ENCODE peak calls at places on chromosome 14, in eight cellular contexts. One of them, this sample, is unnamed.
A peak's percentile ranks its signal among the peaks of the same experiment; 100 is the strongest.

GRCh38 chr14:24915958-24916595 is 133.9 kb downstream of the STXBP6 start:
- DNase-seq in stimulated activated CD4-positive, alpha-beta T cell treated with anti-CD3 and anti-CD28 coated beads, TNF-alpha, amount 100 ng/mL, for 4 hours: no peak
- DNase-seq in tibial artery: no peak
- DNase-seq in NCI-H1092 treated with DMSO at 0.1 percent for 48 hours: no peak
- DNase-seq in activated naive CD8-positive, alpha-beta T cell treated with anti-CD3 and anti-CD28 coated beads for 36 hours: no peak
- DNase-seq in non-pigmented ciliary epithelial cell: no peak
- DNase-seq in foreskin melanocyte: no peak
- DNase-seq in ureter: no peak
- DNase-seq in this sample: no peak

GRCh38 chr14:69439516-69440270 is 41.2 kb downstream of the SLC39A9 start:
- DNase-seq in stimulated activated CD4-positive, alpha-beta T cell treated with anti-CD3 and anti-CD28 coated beads, TNF-alpha, amount 100 ng/mL, for 4 hours: no peak
- DNase-seq in tibial artery: no peak
- DNase-seq in NCI-H1092 treated with DMSO at 0.1 percent for 48 hours: no peak
- DNase-seq in activated naive CD8-positive, alpha-beta T cell treated with anti-CD3 and anti-CD28 coated beads for 36 hours: no peak
- DNase-seq in non-pigmented ciliary epithelial cell: no peak
- DNase-seq in foreskin melanocyte: no peak
- DNase-seq in ureter: no peak
- DNase-seq in this sample: no peak

GRCh38 chr14:22664261-22664660 is 20.1 kb upstream of the OR6J1 start:
- DNase-seq in stimulated activated CD4-positive, alpha-beta T cell treated with anti-CD3 and anti-CD28 coated beads, TNF-alpha, amount 100 ng/mL, for 4 hours: no peak
- DNase-seq in tibial artery: no peak
- DNase-seq in NCI-H1092 treated with DMSO at 0.1 percent for 48 hours: no peak
- DNase-seq in activated naive CD8-positive, alpha-beta T cell treated with anti-CD3 and anti-CD28 coated beads for 36 hours: no peak
- DNase-seq in non-pigmented ciliary epithelial cell: no peak
- DNase-seq in foreskin melanocyte: no peak
- DNase-seq in ureter: no peak
- DNase-seq in this sample: no peak

GRCh38 chr14:57938533-57938932 is 72.6 kb upstream of the SLC35F4 start:
- DNase-seq in stimulated activated CD4-positive, alpha-beta T cell treated with anti-CD3 and anti-CD28 coated beads, TNF-alpha, amount 100 ng/mL, for 4 hours: no peak
- DNase-seq in tibial artery: no peak
- DNase-seq in NCI-H1092 treated with DMSO at 0.1 percent for 48 hours: no peak
- DNase-seq in activated naive CD8-positive, alpha-beta T cell treated with anti-CD3 and anti-CD28 coated beads for 36 hours: no peak
- DNase-seq in non-pigmented ciliary epithelial cell: no peak
- DNase-seq in foreskin melanocyte: no peak
- DNase-seq in ureter: no peak
- DNase-seq in this sample: no peak

GRCh38 chr14:91367173-91368171 is 50.1 kb downstream of the CCDC88C start:
- DNase-seq in stimulated activated CD4-positive, alpha-beta T cell treated with anti-CD3 and anti-CD28 coated beads, TNF-alpha, amount 100 ng/mL, for 4 hours: no peak
- DNase-seq in tibial artery: no peak
- DNase-seq in NCI-H1092 treated with DMSO at 0.1 percent for 48 hours: no peak
- DNase-seq in activated naive CD8-positive, alpha-beta T cell treated with anti-CD3 and anti-CD28 coated beads for 36 hours: peak; percentile 73
- DNase-seq in non-pigmented ciliary epithelial cell: peak; percentile 41
- DNase-seq in foreskin melanocyte: no peak
- DNase-seq in ureter: no peak
- DNase-seq in this sample: no peak

GRCh38 chr14:61179061-61179675 is 102.0 kb downstream of the TMEM30B start:
- DNase-seq in stimulated activated CD4-positive, alpha-beta T cell treated with anti-CD3 and anti-CD28 coated beads, TNF-alpha, amount 100 ng/mL, for 4 hours: no peak
- DNase-seq in tibial artery: no peak
- DNase-seq in NCI-H1092 treated with DMSO at 0.1 percent for 48 hours: no peak
- DNase-seq in activated naive CD8-positive, alpha-beta T cell treated with anti-CD3 and anti-CD28 coated beads for 36 hours: no peak
- DNase-seq in non-pigmented ciliary epithelial cell: no peak
- DNase-seq in foreskin melanocyte: no peak
- DNase-seq in ureter: no peak
- DNase-seq in this sample: no peak

GRCh38 chr14:94310248-94310647 is 12.9 kb downstream of the SERPINA6 start:
- DNase-seq in stimulated activated CD4-positive, alpha-beta T cell treated with anti-CD3 and anti-CD28 coated beads, TNF-alpha, amount 100 ng/mL, for 4 hours: no peak
- DNase-seq in tibial artery: no peak
- DNase-seq in NCI-H1092 treated with DMSO at 0.1 percent for 48 hours: no peak
- DNase-seq in activated naive CD8-positive, alpha-beta T cell treated with anti-CD3 and anti-CD28 coated beads for 36 hours: no peak
- DNase-seq in non-pigmented ciliary epithelial cell: no peak
- DNase-seq in foreskin melanocyte: no peak
- DNase-seq in ureter: no peak
- DNase-seq in this sample: no peak

GRCh38 chr14:65433646-65434045 is 21.1 kb downstream of the FUT8 start:
- DNase-seq in stimulated activated CD4-positive, alpha-beta T cell treated with anti-CD3 and anti-CD28 coated beads, TNF-alpha, amount 100 ng/mL, for 4 hours: no peak
- DNase-seq in tibial artery: no peak
- DNase-seq in NCI-H1092 treated with DMSO at 0.1 percent for 48 hours: no peak
- DNase-seq in activated naive CD8-positive, alpha-beta T cell treated with anti-CD3 and anti-CD28 coated beads for 36 hours: no peak
- DNase-seq in non-pigmented ciliary epithelial cell: no peak
- DNase-seq in foreskin melanocyte: no peak
- DNase-seq in ureter: no peak
- DNase-seq in this sample: no peak

GRCh38 chr14:89598548-89599186 is 181.6 kb upstream of the FOXN3 start:
- DNase-seq in stimulated activated CD4-positive, alpha-beta T cell treated with anti-CD3 and anti-CD28 coated beads, TNF-alpha, amount 100 ng/mL, for 4 hours: no peak
- DNase-seq in tibial artery: no peak
- DNase-seq in NCI-H1092 treated with DMSO at 0.1 percent for 48 hours: peak; percentile 11
- DNase-seq in activated naive CD8-positive, alpha-beta T cell treated with anti-CD3 and anti-CD28 coated beads for 36 hours: no peak
- DNase-seq in non-pigmented ciliary epithelial cell: no peak
- DNase-seq in foreskin melanocyte: peak; percentile 4
- DNase-seq in ureter: no peak
- DNase-seq in this sample: no peak

GRCh38 chr14:103522028-103522581 is 525 bp downstream of the CKB start:
- DNase-seq in stimulated activated CD4-positive, alpha-beta T cell treated with anti-CD3 and anti-CD28 coated beads, TNF-alpha, amount 100 ng/mL, for 4 hours: no peak
- DNase-seq in tibial artery: no peak
- DNase-seq in NCI-H1092 treated with DMSO at 0.1 percent for 48 hours: peak; percentile 46
- DNase-seq in activated naive CD8-positive, alpha-beta T cell treated with anti-CD3 and anti-CD28 coated beads for 36 hours: no peak
- DNase-seq in non-pigmented ciliary epithelial cell: no peak
- DNase-seq in foreskin melanocyte: no peak
- DNase-seq in ureter: peak; percentile 50
- DNase-seq in this sample: no peak

GRCh38 chr14:71209888-71210287 is 302.6 kb downstream of the PCNX1 start:
- DNase-seq in stimulated activated CD4-positive, alpha-beta T cell treated with anti-CD3 and anti-CD28 coated beads, TNF-alpha, amount 100 ng/mL, for 4 hours: no peak
- DNase-seq in tibial artery: no peak
- DNase-seq in NCI-H1092 treated with DMSO at 0.1 percent for 48 hours: no peak
- DNase-seq in activated naive CD8-positive, alpha-beta T cell treated with anti-CD3 and anti-CD28 coated beads for 36 hours: no peak
- DNase-seq in non-pigmented ciliary epithelial cell: no peak
- DNase-seq in foreskin melanocyte: no peak
- DNase-seq in ureter: no peak
- DNase-seq in this sample: no peak

GRCh38 chr14:34075095-34075744 is 124.3 kb upstream of the EGLN3 start:
- DNase-seq in stimulated activated CD4-positive, alpha-beta T cell treated with anti-CD3 and anti-CD28 coated beads, TNF-alpha, amount 100 ng/mL, for 4 hours: no peak
- DNase-seq in tibial artery: no peak
- DNase-seq in NCI-H1092 treated with DMSO at 0.1 percent for 48 hours: no peak
- DNase-seq in activated naive CD8-positive, alpha-beta T cell treated with anti-CD3 and anti-CD28 coated beads for 36 hours: no peak
- DNase-seq in non-pigmented ciliary epithelial cell: no peak
- DNase-seq in foreskin melanocyte: no peak
- DNase-seq in ureter: no peak
- DNase-seq in this sample: no peak

GRCh38 chr14:57031474-57031873 is 221.2 kb upstream of the OTX2 start:
- DNase-seq in stimulated activated CD4-positive, alpha-beta T cell treated with anti-CD3 and anti-CD28 coated beads, TNF-alpha, amount 100 ng/mL, for 4 hours: no peak
- DNase-seq in tibial artery: no peak
- DNase-seq in NCI-H1092 treated with DMSO at 0.1 percent for 48 hours: no peak
- DNase-seq in activated naive CD8-positive, alpha-beta T cell treated with anti-CD3 and anti-CD28 coated beads for 36 hours: no peak
- DNase-seq in non-pigmented ciliary epithelial cell: no peak
- DNase-seq in foreskin melanocyte: no peak
- DNase-seq in ureter: no peak
- DNase-seq in this sample: no peak

This sample was measured in small intestine.